ENCODE peak calls at places on chromosomes 6 and 20, in ten cellular contexts. L is NCI-H1930; R is lung; F is effector CD4-positive, alpha-beta T cell; W is fibroblast of lung; Y is EL; Z is T-helper 17 cell; J is GM23338; O is NCI-H1694 treated with DMSO at 0.1 percent for 48 hours; T is fibroblast of mammary gland. P is an unnamed sample.

GRCh38 chr6:43801489-43802181 is 31.6 kb downstream of the VEGFA start:
- DNase-seq in O (no peak), Y (no peak), F (no peak), R (no peak), Z (no peak), J (no peak), L (no peak), T (no peak), W (no peak), P (no peak)

GRCh38 chr6:91317984-91318383 is 731.1 kb upstream of the MAP3K7 start:
- DNase-seq in L (no peak), Y (no peak), W (no peak), O (no peak), T (no peak), Z (no peak), J (no peak), R (no peak), F (no peak), P (no peak)

GRCh38 chr20:14860410-14860814 is 523.0 kb upstream of the FLRT3 start:
- DNase-seq in W (no peak), Z (no peak), Y (no peak), R (no peak), T (no peak), O (no peak), L (peak; percentile 63), J (peak; percentile 71), F (no peak), P (no peak)

GRCh38 chr20:37907330-37907676 is 4.4 kb downstream of the VSTM2L start:
- DNase-seq in W (no peak), T (no peak), L (no peak), Y (no peak), J (no peak), Z (no peak), R (no peak), O (no peak), F (no peak), P (no peak)

GRCh38 chr6:11317885-11318771 is 85.7 kb upstream of the NEDD9 start:
- DNase-seq in J (peak; percentile 19), O (no peak), R (peak; percentile 38), Z (peak; percentile 70), F (peak; percentile 65), T (peak; percentile 97), L (no peak), Y (peak; percentile 96), W (peak; percentile 91), P (peak; percentile 69)

GRCh38 chr6:161407581-161407980 is 133.7 kb upstream of the AGPAT4 start:
- DNase-seq in W (peak; percentile 86), Y (peak; percentile 73), Z (no peak), R (no peak), J (no peak), O (no peak), L (no peak), F (no peak), T (peak; percentile 94), P (no peak)

GRCh38 chr6:34391023-34391485 is 1.4 kb downstream of the NUDT3 start:
- DNase-seq in T (peak; percentile 83), Z (no peak), Y (peak; percentile 68), W (peak; percentile 81), J (peak; percentile 16), R (peak; percentile 45), F (no peak), L (no peak), O (peak; percentile 51), P (no peak)

GRCh38 chr6:111800821-111801220 is 72.4 kb downstream of the FYN start:
- DNase-seq in W (no peak), L (no peak), O (no peak), T (peak; percentile 32), J (no peak), Y (no peak), R (no peak), Z (no peak), F (no peak), P (no peak)

GRCh38 chr20:18304618-18305017 is 16.3 kb downstream of the ZNF133 start:
- DNase-seq in O (no peak), Y (no peak), Z (no peak), F (no peak), L (no peak), W (no peak), J (peak; percentile 62), R (no peak), T (no peak), P (no peak)

GRCh38 chr6:159875194-159875593 is 15.6 kb upstream of the MAS1 start:
- DNase-seq in T (no peak), R (no peak), Z (no peak), F (no peak), L (no peak), Y (no peak), W (no peak), J (peak; percentile 67), O (no peak), P (no peak)

GRCh38 chr20:1392693-1393506 is at the start of gene FKBP1A:
- DNase-seq in F (peak; percentile 86), O (peak; percentile 62), J (peak; percentile 86), Y (peak; percentile 93), T (peak; percentile 86), Z (peak; percentile 87), R (peak; percentile 89), W (peak; percentile 90), L (peak; percentile 90), P (peak; percentile 83)

GRCh38 chr6:97110626-97111025 is 172.4 kb downstream of the MMS22L start:
- DNase-seq in L (no peak), Y (no peak), J (no peak), T (no peak), Z (no peak), W (no peak), F (no peak), R (no peak), O (no peak), P (no peak)

GRCh38 chr6:27592481-27593199 is 119.7 kb upstream of the ZNF184 start:
- DNase-seq in F (no peak), Y (peak; percentile 86), J (peak; percentile 85), Z (no peak), R (no peak), W (peak; percentile 62), O (peak; percentile 7), T (peak; percentile 73), L (peak; percentile 33), P (peak; percentile 4)

GRCh38 chr6:132684267-132684666 is 25.3 kb upstream of the TAAR1 start:
- DNase-seq in Y (no peak), W (no peak), T (no peak), L (no peak), O (no peak), R (no peak), Z (no peak), F (no peak), J (no peak), P (no peak)

GRCh38 chr6:48826884-48827701 is 636.0 kb downstream of the MMUT start:
- DNase-seq in L (no peak), J (no peak), F (no peak), R (no peak), W (peak; percentile 96), O (no peak), Y (peak; percentile 99), T (peak; percentile 98), Z (no peak), P (no peak)

GRCh38 chr6:34391711-34392496 is 565 bp downstream of the NUDT3 start:
- DNase-seq in T (peak; percentile 42), R (peak; percentile 55), F (peak; percentile 20), L (peak; percentile 65), Z (no peak), W (peak; percentile 52), Y (peak; percentile 62), O (peak; percentile 38), J (peak; percentile 78), P (peak; percentile 25)

GRCh38 chr20:59835057-59835447 is 98.4 kb downstream of the SYCP2 start:
- DNase-seq in F (no peak), T (peak; percentile 14), Z (no peak), W (no peak), R (peak; percentile 22), Y (no peak), J (no peak), L (no peak), O (no peak), P (no peak)

GRCh38 chr6:134954272-134954990 is 4.5 kb upstream of the ALDH8A1 start:
- DNase-seq in L (no peak), W (no peak), T (no peak), O (no peak), F (no peak), J (no peak), Z (no peak), R (no peak), Y (no peak), P (no peak)

GRCh38 chr6:93366506-93366905 is 52.9 kb downstream of the EPHA7 start:
- DNase-seq in T (no peak), F (no peak), Z (no peak), R (no peak), L (no peak), Y (no peak), J (no peak), O (no peak), W (no peak), P (no peak)

GRCh38 chr6:24907959-24908358 is 27.8 kb downstream of the RIPOR2 start:
- DNase-seq in T (no peak), F (no peak), W (no peak), L (no peak), R (no peak), Z (no peak), Y (no peak), O (peak; percentile 28), J (no peak), P (no peak)

GRCh38 chr20:32252189-32252588 is 25.3 kb upstream of the KIF3B start:
- DNase-seq in Z (no peak), L (no peak), Y (no peak), R (no peak), W (no peak), T (no peak), O (no peak), F (no peak), J (no peak), P (peak; percentile 2)

P was measured in T-helper 22 cell.